ENCODE peak calls at places on chromosomes 16 and 17, in seven cellular contexts. X is IMR-90, O is neuronal stem cell, Z is H9, I is mesenchymal stem cell, L is H1, H is trophoblast cell. F is an unnamed sample.

GRCh38 chr16:82439678-82440293 is 187.0 kb upstream of the CDH13 start:
- DNase-seq in L (peak; percentile 57), X (peak; percentile 4), Z (peak; percentile 39), H (no peak), O (no peak), I (peak; percentile 2), F (peak; percentile 72)

GRCh38 chr16:1408171-1408837 is 6.2 kb downstream of the UNKL start:
- DNase-seq in X (peak; percentile 81), Z (peak; percentile 86), H (peak; percentile 92), L (peak; percentile 99), O (peak; percentile 93), I (peak; percentile 90), F (peak; percentile 85)

GRCh38 chr16:1668612-1669319 is 9.3 kb upstream of the JPT2 start:
- DNase-seq in X (no peak), L (no peak), O (no peak), H (peak; percentile 38), I (no peak), Z (no peak), F (no peak)

GRCh38 chr17:70560471-70560870 is 391.1 kb downstream of the KCNJ2 start:
- DNase-seq in X (no peak), I (no peak), Z (no peak), L (no peak), H (no peak), O (no peak), F (no peak)

GRCh38 chr16:81189100-81189664 is 49.3 kb upstream of the BCO1 start:
- DNase-seq in L (no peak), Z (no peak), H (no peak), O (no peak), X (peak; percentile 48), I (no peak), F (no peak)

GRCh38 chr16:88993006-88993787 is 16.2 kb upstream of the CBFA2T3 start:
- DNase-seq in L (no peak), Z (peak; percentile 52), H (no peak), O (no peak), X (no peak), I (no peak), F (peak; percentile 10)

GRCh38 chr17:79084291-79085153 is 9.9 kb downstream of the ENGASE start:
- DNase-seq in I (no peak), Z (no peak), L (no peak), H (no peak), O (no peak), X (no peak), F (no peak)

GRCh38 chr17:56305017-56305416 is 151.7 kb downstream of the ANKFN1 start:
- DNase-seq in X (no peak), O (no peak), I (no peak), H (no peak), L (no peak), Z (no peak), F (no peak)

GRCh38 chr17:4033751-4034251 is 69.6 kb upstream of the ATP2A3 start:
- DNase-seq in L (no peak), X (no peak), I (no peak), O (no peak), H (no peak), Z (no peak), F (no peak)

GRCh38 chr17:59425085-59425901 is 93.8 kb downstream of the YPEL2 start:
- DNase-seq in Z (no peak), O (no peak), H (peak; percentile 93), L (no peak), X (peak; percentile 57), I (peak; percentile 92), F (peak; percentile 62)

GRCh38 chr17:3750926-3751325 is 27.2 kb downstream of the HASPIN start:
- DNase-seq in L (no peak), Z (no peak), X (no peak), I (no peak), O (no peak), H (no peak), F (no peak)

GRCh38 chr17:35448214-35448898 is at the start of gene SLFN13:
- DNase-seq in H (peak; percentile 48), I (peak; percentile 24), Z (peak; percentile 94), X (peak; percentile 64), L (peak; percentile 84), O (peak; percentile 58), F (peak; percentile 97)

GRCh38 chr17:76716146-76716833 is 5.5 kb upstream of the MXRA7 start:
- DNase-seq in X (peak; percentile 99), Z (no peak), H (peak; percentile 51), I (peak; percentile 100), L (no peak), O (no peak), F (no peak)

GRCh38 chr16:23899869-23900268 is 64.1 kb downstream of the PRKCB start:
- DNase-seq in Z (no peak), H (no peak), X (no peak), L (no peak), O (no peak), I (no peak), F (no peak)

GRCh38 chr16:51225902-51226301 is 74.8 kb upstream of the SALL1 start:
- DNase-seq in X (no peak), H (no peak), Z (no peak), O (no peak), I (no peak), L (no peak), F (no peak)

GRCh38 chr17:78112508-78113471 is 15.8 kb downstream of the TMC6 start:
- DNase-seq in O (peak; percentile 65), H (peak; percentile 85), X (peak; percentile 13), I (peak; percentile 53), Z (peak; percentile 95), L (peak; percentile 100), F (peak; percentile 74)

GRCh38 chr16:57995721-57996405 is 4.6 kb downstream of the ZNF319 start:
- DNase-seq in H (no peak), I (no peak), L (no peak), Z (no peak), O (no peak), X (no peak), F (no peak)

GRCh38 chr17:69637399-69638165 is 223.1 kb downstream of the MAP2K6 start:
- DNase-seq in Z (no peak), O (no peak), X (peak; percentile 81), L (no peak), H (peak; percentile 28), I (peak; percentile 20), F (no peak)

GRCh38 chr17:29760771-29761682 is 138.3 kb upstream of the CORO6 start:
- DNase-seq in X (peak; percentile 83), L (peak; percentile 82), O (peak; percentile 64), I (peak; percentile 90), Z (peak; percentile 88), H (peak; percentile 92), F (peak; percentile 89)

GRCh38 chr17:50627386-50627781 is 7.3 kb upstream of the ABCC3 start:
- DNase-seq in L (no peak), H (no peak), X (no peak), I (no peak), Z (no peak), O (no peak), F (no peak)

GRCh38 chr17:50626037-50626574 is 8.6 kb upstream of the ABCC3 start:
- DNase-seq in X (peak; percentile 62), Z (peak; percentile 95), I (peak; percentile 75), H (peak; percentile 84), L (peak; percentile 87), O (peak; percentile 76), F (peak; percentile 89)

GRCh38 chr17:50625032-50625871 is 9.4 kb upstream of the ABCC3 start:
- DNase-seq in H (no peak), Z (no peak), L (no peak), O (no peak), X (no peak), I (no peak), F (no peak)

GRCh38 chr17:50621562-50621961 is 13.1 kb upstream of the ABCC3 start:
- DNase-seq in H (peak; percentile 29), X (peak; percentile 50), L (no peak), Z (no peak), I (peak; percentile 61), O (no peak), F (no peak)

GRCh38 chr17:50624321-50624935 is 10.3 kb upstream of the ABCC3 start:
- DNase-seq in O (no peak), L (no peak), I (no peak), H (no peak), X (no peak), Z (no peak), F (no peak)
- H4K8ac ChIP-seq in O (peak overlapping the region; percentile 25), L (no peak overlapping the region), I (no peak overlapping the region), H (no peak overlapping the region), X (no peak overlapping the region), Z (no peak overlapping the region), F (no peak overlapping the region)

DNA sequence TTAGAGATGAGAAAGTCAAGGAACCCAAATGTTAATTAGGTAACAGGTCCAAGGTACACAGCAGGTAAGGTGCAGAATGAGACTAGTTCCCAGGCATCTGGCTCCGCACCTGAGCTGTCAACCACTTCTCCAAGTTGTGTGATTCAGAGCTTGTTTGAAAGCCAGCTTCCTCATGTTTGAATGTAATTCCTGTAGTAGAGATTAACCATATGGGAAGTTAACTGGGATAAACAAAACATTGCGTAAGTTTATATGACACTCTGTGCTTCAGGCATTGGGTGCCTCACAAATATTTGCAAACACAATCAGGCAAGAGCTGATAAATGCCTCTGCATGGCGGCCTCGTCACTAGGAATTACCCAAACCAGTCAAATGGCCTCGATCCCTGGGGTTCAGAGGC is 27.8 kb upstream of the CPHXL start:
- DNase-seq in L (no peak), Z (no peak), I (peak; percentile 88), O (no peak), H (peak; percentile 22), X (peak; percentile 45), F (no peak)
- H4K8ac ChIP-seq in L (no peak overlapping the region), Z (no peak overlapping the region), I (no peak overlapping the region), O (no peak overlapping the region), H (no peak overlapping the region), X (no peak overlapping the region), F (no peak overlapping the region)

DNA sequence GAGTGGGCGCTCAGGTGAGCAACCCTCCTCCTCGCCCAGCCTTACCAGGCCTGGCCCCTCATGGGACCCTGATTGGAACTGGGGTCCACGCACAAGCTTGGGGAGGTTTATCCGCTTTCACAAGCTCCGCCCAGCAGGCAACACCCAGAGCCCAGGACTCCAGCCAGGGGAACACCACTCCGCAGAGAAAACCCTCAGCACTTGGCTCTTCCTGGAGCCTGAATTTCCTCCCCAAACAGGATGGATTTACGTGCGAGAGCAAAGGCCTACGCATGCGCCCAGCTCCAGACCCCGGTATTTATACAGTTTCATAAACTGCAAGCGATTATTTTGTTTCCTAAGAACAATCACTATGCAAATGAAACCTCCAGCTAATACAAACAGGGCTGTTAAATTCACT is 22.9 kb downstream of the ZNF423 start:
- DNase-seq in H (no peak), I (no peak), O (no peak), Z (no peak), L (no peak), X (no peak), F (no peak)
- H4K8ac ChIP-seq in H (no peak overlapping the region), I (no peak overlapping the region), O (no peak overlapping the region), Z (no peak overlapping the region), L (no peak overlapping the region), X (no peak overlapping the region), F (no peak overlapping the region)

GRCh38 chr17:39937462-39937861 is 9.9 kb downstream of the LRRC3C start:
- DNase-seq in X (no peak), Z (no peak), O (no peak), H (no peak), I (no peak), L (no peak), F (no peak)

GRCh38 chr17:39939031-39939430 is 11.5 kb downstream of the LRRC3C start:
- DNase-seq in X (no peak), O (no peak), I (no peak), H (no peak), Z (no peak), L (no peak), F (no peak)

GRCh38 chr17:39939588-39940419 is 12.3 kb downstream of the LRRC3C start:
- DNase-seq in H (peak; percentile 9), I (peak; percentile 90), X (peak; percentile 98), L (no peak), Z (no peak), O (no peak), F (no peak)

GRCh38 chr17:39935896-39936295 is 8.4 kb downstream of the LRRC3C start:
- DNase-seq in I (no peak), X (peak; percentile 55), O (no peak), Z (no peak), H (no peak), L (no peak), F (no peak)

GRCh38 chr17:39938140-39938869 is 10.8 kb downstream of the LRRC3C start:
- DNase-seq in X (no peak), O (no peak), Z (no peak), H (no peak), I (no peak), L (no peak), F (no peak)
- H4K8ac ChIP-seq in X (no peak overlapping the region), O (no peak overlapping the region), Z (no peak overlapping the region), H (no peak overlapping the region), I (no peak overlapping the region), L (no peak overlapping the region), F (no peak overlapping the region)

F was measured in mesendoderm.